ENCODE peak calls at places on chromosomes 11 and 22, in four cellular contexts. A is GM12891, P is K562, G is SK-N-SH. V is an unnamed sample.

GRCh38 chr11:14974723-14975587 is 2.8 kb upstream of the CALCA start:
- DNase-seq in A (no peak), P (peak), G (peak), V (peak)

GRCh38 chr11:113555071-113555739 is 80.0 kb upstream of the DRD2 start:
- DNase-seq in A (no peak), P (peak), G (no peak), V (no peak)

GRCh38 chr22:36913431-36914382 is at the start of gene CSF2RB:
- DNase-seq in A (no peak), P (no peak), G (no peak), V (no peak)

GRCh38 chr11:6414874-6415328 is 4.0 kb downstream of the APBB1 start:
- DNase-seq in A (no peak), P (no peak), G (no peak), V (no peak)

GRCh38 chr11:70327717-70328116 is 57.2 kb downstream of the PPFIA1 start:
- DNase-seq in A (peak), P (no peak), G (no peak), V (no peak)

GRCh38 chr11:65424200-65425104 is 1.9 kb downstream of the NEAT1 start:
- DNase-seq in A (no peak), P (no peak), G (no peak), V (no peak)

GRCh38 chr11:67604815-67605214 is 1.9 kb upstream of the NDUFV1 start:
- DNase-seq in A (no peak), P (no peak), G (no peak), V (no peak)

GRCh38 chr11:72685560-72686480 is 11.6 kb upstream of the PDE2A start:
- DNase-seq in A (no peak), P (no peak), G (peak), V (no peak)

GRCh38 chr11:113675003-113675471 is 31.1 kb downstream of the TMPRSS5 start:
- DNase-seq in A (no peak), P (no peak), G (no peak), V (no peak)

GRCh38 chr11:67640021-67640757 is 626 bp upstream of the TBX10 start:
- DNase-seq in A (no peak), P (peak), G (peak), V (peak)

GRCh38 chr11:1140642-1141490 is 16.9 kb upstream of the MUC5AC start:
- DNase-seq in A (no peak), P (no peak), G (no peak), V (no peak)

GRCh38 chr11:128713595-128713994 is 19.7 kb downstream of the FLI1 start:
- DNase-seq in A (no peak), P (no peak), G (no peak), V (no peak)
- TF ChIP-seq TAF1 in A (no peak), P (no peak), G (no peak), V (no peak)

GRCh38 chr11:133988686-133989410 is 32.1 kb upstream of the IGSF9B start:
- DNase-seq in A (no peak), P (no peak), G (no peak), V (no peak)

GRCh38 chr11:133987221-133987620 is 30.5 kb upstream of the IGSF9B start:
- DNase-seq in A (no peak), P (no peak), G (peak), V (no peak)

GRCh38 chr11:133985981-133986380 is 29.2 kb upstream of the IGSF9B start:
- DNase-seq in A (no peak), P (no peak), G (no peak), V (no peak)

GRCh38 chr11:133984828-133985227 is 28.1 kb upstream of the IGSF9B start:
- DNase-seq in A (no peak), P (no peak), G (no peak), V (no peak)

DNA sequence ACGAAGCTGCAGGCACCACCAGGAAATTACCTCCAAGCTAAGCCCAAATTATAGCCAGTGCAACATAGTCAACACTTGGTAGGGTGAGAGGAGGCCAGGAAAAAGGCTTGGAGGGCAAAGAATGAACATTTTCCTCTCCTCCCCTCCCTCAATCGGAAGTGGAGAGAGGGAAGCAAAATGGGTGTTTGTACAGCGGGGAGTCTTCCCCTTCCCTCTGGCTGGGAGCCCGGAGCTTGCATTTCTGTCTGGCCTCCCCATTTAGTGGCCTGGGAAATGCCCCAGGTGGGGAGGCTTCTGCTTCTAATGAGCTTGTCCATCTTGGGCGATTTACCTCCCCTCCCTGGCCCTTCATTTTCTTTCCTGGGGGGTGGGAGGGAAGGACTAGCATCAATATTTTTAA is 29.8 kb upstream of the IGSF9B start:
- DNase-seq in A (no peak), P (no peak), G (no peak), V (no peak)
- TF ChIP-seq TAF1 in A (no peak), P (no peak), G (no peak), V (no peak)

GRCh38 chr22:20658433-20659222 is 115.3 kb upstream of the SERPIND1 start:
- DNase-seq in A (no peak), P (no peak), G (no peak), V (no peak)
- TF ChIP-seq TAF1 in A (no peak), P (no peak), G (no peak), V (no peak)

GRCh38 chr11:134364261-134364660 is 32.5 kb downstream of the GLB1L2 start:
- DNase-seq in A (no peak), P (no peak), G (no peak), V (no peak)
- TF ChIP-seq TAF1 in A (no peak), P (no peak), G (no peak), V (no peak)

V was measured in HepG2.